ENCODE peak calls at places on chromosomes 12 and 14, in seven cellular contexts. One of them, this sample, is unnamed. For H3K4me1, the result is how much of the 10 kb centered on the place peaks cover.

GRCh38 chr12:66573605-66574004 is 105.3 kb downstream of the GRIP1 start:
- DNase-seq in suprapubic skin: no peak
- DNase-seq in Caco-2: no peak
- DNase-seq in spleen: no peak
- DNase-seq in body of pancreas: no peak
- DNase-seq in psoas muscle: no peak
- DNase-seq in neuronal stem cell: no peak
- DNase-seq in this sample: no peak

GRCh38 chr12:18955594-18955993 is 173.9 kb upstream of the PLEKHA5 start:
- DNase-seq in Caco-2: no peak
- DNase-seq in spleen: no peak
- DNase-seq in suprapubic skin: no peak
- DNase-seq in body of pancreas: no peak
- DNase-seq in psoas muscle: no peak
- DNase-seq in neuronal stem cell: no peak
- DNase-seq in this sample: no peak

GRCh38 chr14:21084988-21085853 is 13.2 kb downstream of the ZNF219 start:
- DNase-seq in neuronal stem cell: no peak
- DNase-seq in suprapubic skin: no peak
- DNase-seq in body of pancreas: no peak
- DNase-seq in spleen: peak
- DNase-seq in Caco-2: no peak
- DNase-seq in psoas muscle: no peak
- DNase-seq in this sample: no peak

GRCh38 chr12:30823140-30823669 is 68.5 kb upstream of the CAPRIN2 start:
- DNase-seq in Caco-2: no peak
- DNase-seq in neuronal stem cell: peak
- DNase-seq in spleen: peak
- DNase-seq in suprapubic skin: peak
- DNase-seq in psoas muscle: no peak
- DNase-seq in body of pancreas: peak
- DNase-seq in this sample: no peak

GRCh38 chr14:65281991-65282908 is 130.3 kb upstream of the FUT8 start:
- DNase-seq in spleen: no peak
- DNase-seq in suprapubic skin: no peak
- DNase-seq in Caco-2: no peak
- DNase-seq in neuronal stem cell: peak
- DNase-seq in psoas muscle: no peak
- DNase-seq in body of pancreas: no peak
- DNase-seq in this sample: no peak

GRCh38 chr12:109387425-109388166 is 39.9 kb downstream of the MYO1H start:
- DNase-seq in body of pancreas: no peak
- DNase-seq in Caco-2: no peak
- DNase-seq in suprapubic skin: no peak
- DNase-seq in spleen: no peak
- DNase-seq in psoas muscle: no peak
- DNase-seq in neuronal stem cell: no peak
- DNase-seq in this sample: no peak

GRCh38 chr12:48026081-48026827 is 22.0 kb upstream of the COL2A1 start:
- DNase-seq in psoas muscle: no peak
- DNase-seq in body of pancreas: no peak
- DNase-seq in neuronal stem cell: no peak
- DNase-seq in suprapubic skin: no peak
- DNase-seq in Caco-2: no peak
- DNase-seq in spleen: no peak
- DNase-seq in this sample: no peak

GRCh38 chr14:44404599-44405349 is 102.3 kb downstream of the FSCB start:
- DNase-seq in spleen: no peak
- DNase-seq in psoas muscle: no peak
- DNase-seq in body of pancreas: no peak
- DNase-seq in neuronal stem cell: no peak
- DNase-seq in Caco-2: no peak
- DNase-seq in suprapubic skin: no peak
- DNase-seq in this sample: no peak

GRCh38 chr14:20857630-20858261 is 33.4 kb upstream of the RNASE3 start:
- DNase-seq in suprapubic skin: no peak
- DNase-seq in Caco-2: peak
- DNase-seq in neuronal stem cell: peak
- DNase-seq in psoas muscle: peak
- DNase-seq in spleen: peak
- DNase-seq in body of pancreas: peak
- DNase-seq in this sample: no peak

GRCh38 chr12:70719672-70720420 is 82.6 kb upstream of the PTPRB start:
- DNase-seq in neuronal stem cell: peak
- DNase-seq in spleen: peak
- DNase-seq in suprapubic skin: no peak
- DNase-seq in psoas muscle: peak
- DNase-seq in Caco-2: no peak
- DNase-seq in body of pancreas: peak
- DNase-seq in this sample: no peak

GRCh38 chr14:106491851-106492250 is 965.5 kb downstream of the TMEM121 start:
- DNase-seq in spleen: no peak
- DNase-seq in body of pancreas: no peak
- DNase-seq in Caco-2: no peak
- DNase-seq in neuronal stem cell: no peak
- DNase-seq in suprapubic skin: no peak
- DNase-seq in psoas muscle: no peak
- DNase-seq in this sample: no peak

GRCh38 chr12:116614194-116614885 is 55.2 kb downstream of the MAP1LC3B2 start:
- DNase-seq in Caco-2: no peak
- DNase-seq in body of pancreas: no peak
- DNase-seq in spleen: no peak
- DNase-seq in psoas muscle: no peak
- DNase-seq in suprapubic skin: no peak
- DNase-seq in neuronal stem cell: no peak
- DNase-seq in this sample: no peak

GRCh38 chr14:72863216-72864006 is 30.5 kb downstream of the DPF3 start:
- DNase-seq in spleen: no peak
- DNase-seq in suprapubic skin: no peak
- DNase-seq in Caco-2: no peak
- DNase-seq in neuronal stem cell: no peak
- DNase-seq in psoas muscle: no peak
- DNase-seq in body of pancreas: no peak
- DNase-seq in this sample: no peak

GRCh38 chr14:29215853-29216252 is 449.3 kb downstream of the FOXG1 start:
- DNase-seq in spleen: no peak
- DNase-seq in suprapubic skin: no peak
- DNase-seq in psoas muscle: no peak
- DNase-seq in neuronal stem cell: no peak
- DNase-seq in Caco-2: no peak
- DNase-seq in body of pancreas: no peak
- DNase-seq in this sample: no peak

GRCh38 chr12:78060186-78060585 is 229.5 kb downstream of the NAV3 start:
- DNase-seq in spleen: no peak
- DNase-seq in Caco-2: no peak
- DNase-seq in neuronal stem cell: no peak
- DNase-seq in suprapubic skin: no peak
- DNase-seq in psoas muscle: no peak
- DNase-seq in body of pancreas: no peak
- DNase-seq in this sample: no peak

GRCh38 chr12:91273542-91273941 is 90.9 kb upstream of the DCN start:
- DNase-seq in spleen: no peak
- DNase-seq in body of pancreas: no peak
- DNase-seq in neuronal stem cell: no peak
- DNase-seq in psoas muscle: no peak
- DNase-seq in Caco-2: no peak
- DNase-seq in suprapubic skin: no peak
- DNase-seq in this sample: no peak

GRCh38 chr14:31326111-31326510 is 94.2 kb downstream of the HEATR5A start:
- DNase-seq in psoas muscle: no peak
- DNase-seq in neuronal stem cell: no peak
- DNase-seq in body of pancreas: no peak
- DNase-seq in Caco-2: no peak
- DNase-seq in suprapubic skin: no peak
- DNase-seq in spleen: no peak
- DNase-seq in this sample: no peak

GRCh38 chr12:3135522-3136461 is 58.6 kb downstream of the TSPAN9 start:
- DNase-seq in Caco-2: peak
- DNase-seq in spleen: no peak
- DNase-seq in body of pancreas: peak
- DNase-seq in psoas muscle: no peak
- DNase-seq in suprapubic skin: no peak
- DNase-seq in neuronal stem cell: peak
- DNase-seq in this sample: no peak

GRCh38 chr14:101535232-101535631 is 26.1 kb upstream of the DIO3 start:
- DNase-seq in spleen: no peak
- DNase-seq in suprapubic skin: no peak
- DNase-seq in psoas muscle: no peak
- DNase-seq in Caco-2: no peak
- DNase-seq in body of pancreas: no peak
- DNase-seq in neuronal stem cell: no peak
- DNase-seq in this sample: no peak

GRCh38 chr14:25042362-25043299 is 7.3 kb downstream of the STXBP6 start:
- DNase-seq in neuronal stem cell: peak
- DNase-seq in Caco-2: peak
- DNase-seq in psoas muscle: no peak
- DNase-seq in spleen: no peak
- DNase-seq in suprapubic skin: no peak
- DNase-seq in body of pancreas: no peak
- DNase-seq in this sample: no peak

GRCh38 chr14:92426237-92426636 is 87.3 kb upstream of the RIN3 start:
- DNase-seq in spleen: no peak
- DNase-seq in neuronal stem cell: no peak
- DNase-seq in psoas muscle: no peak
- DNase-seq in suprapubic skin: no peak
- DNase-seq in body of pancreas: no peak
- DNase-seq in Caco-2: no peak
- DNase-seq in this sample: no peak

GRCh38 chr14:40362856-40363255 is 930.6 kb upstream of the FBXO33 start:
- DNase-seq in spleen: no peak
- DNase-seq in Caco-2: no peak
- DNase-seq in psoas muscle: no peak
- DNase-seq in suprapubic skin: no peak
- DNase-seq in neuronal stem cell: peak
- DNase-seq in body of pancreas: no peak
- DNase-seq in this sample: no peak

GRCh38 chr14:24259282-24260025 is 3.5 kb downstream of the TGM1 start:
- DNase-seq in spleen: peak
- DNase-seq in body of pancreas: peak
- DNase-seq in suprapubic skin: no peak
- DNase-seq in Caco-2: no peak
- DNase-seq in neuronal stem cell: no peak
- DNase-seq in psoas muscle: no peak
- DNase-seq in this sample: peak

GRCh38 chr14:63901434-63902085 is 48.8 kb downstream of the SYNE2 start:
- DNase-seq in neuronal stem cell: no peak
- DNase-seq in Caco-2: no peak
- DNase-seq in suprapubic skin: no peak
- DNase-seq in spleen: no peak
- DNase-seq in psoas muscle: no peak
- DNase-seq in body of pancreas: no peak
- DNase-seq in this sample: no peak

GRCh38 chr12:52909256-52909655 is 4.4 kb upstream of the KRT8 start:
- DNase-seq in spleen: no peak
- DNase-seq in Caco-2: no peak
- DNase-seq in neuronal stem cell: no peak
- DNase-seq in body of pancreas: no peak
- DNase-seq in suprapubic skin: no peak
- DNase-seq in psoas muscle: no peak
- DNase-seq in this sample: no peak

GRCh38 chr12:30794591-30795409 is 40.0 kb upstream of the CAPRIN2 start:
- DNase-seq in body of pancreas: no peak
- DNase-seq in suprapubic skin: no peak
- DNase-seq in Caco-2: no peak
- DNase-seq in psoas muscle: no peak
- DNase-seq in neuronal stem cell: peak
- DNase-seq in spleen: no peak
- DNase-seq in this sample: peak

GRCh38 chr14:76837524-76837923 is 11.3 kb downstream of the LRRC74A start:
- DNase-seq in neuronal stem cell: no peak
- DNase-seq in spleen: no peak
- DNase-seq in suprapubic skin: no peak
- DNase-seq in psoas muscle: no peak
- DNase-seq in Caco-2: no peak
- DNase-seq in body of pancreas: no peak
- DNase-seq in this sample: no peak

GRCh38 chr14:33671556-33671955 is 279.3 kb downstream of the EGLN3 start:
- DNase-seq in suprapubic skin: no peak
- DNase-seq in psoas muscle: no peak
- DNase-seq in body of pancreas: no peak
- DNase-seq in neuronal stem cell: no peak
- DNase-seq in spleen: no peak
- DNase-seq in Caco-2: no peak
- DNase-seq in this sample: no peak
- H3K4me1 ChIP-seq in suprapubic skin: under half
- H3K4me1 ChIP-seq in psoas muscle: under half
- H3K4me1 ChIP-seq in body of pancreas: under half
- H3K4me1 ChIP-seq in neuronal stem cell: under half
- H3K4me1 ChIP-seq in spleen: under half
- H3K4me1 ChIP-seq in Caco-2: under half
- H3K4me1 ChIP-seq in this sample: under half

GRCh38 chr14:54653764-54654469 is 87.0 kb downstream of the SAMD4A start:
- DNase-seq in body of pancreas: no peak
- DNase-seq in psoas muscle: peak
- DNase-seq in spleen: peak
- DNase-seq in Caco-2: peak
- DNase-seq in neuronal stem cell: no peak
- DNase-seq in suprapubic skin: no peak
- DNase-seq in this sample: no peak
- H3K4me1 ChIP-seq in body of pancreas: under half
- H3K4me1 ChIP-seq in psoas muscle: half or more
- H3K4me1 ChIP-seq in spleen: under half
- H3K4me1 ChIP-seq in Caco-2: half or more
- H3K4me1 ChIP-seq in neuronal stem cell: under half
- H3K4me1 ChIP-seq in suprapubic skin: half or more
- H3K4me1 ChIP-seq in this sample: half or more

DNA sequence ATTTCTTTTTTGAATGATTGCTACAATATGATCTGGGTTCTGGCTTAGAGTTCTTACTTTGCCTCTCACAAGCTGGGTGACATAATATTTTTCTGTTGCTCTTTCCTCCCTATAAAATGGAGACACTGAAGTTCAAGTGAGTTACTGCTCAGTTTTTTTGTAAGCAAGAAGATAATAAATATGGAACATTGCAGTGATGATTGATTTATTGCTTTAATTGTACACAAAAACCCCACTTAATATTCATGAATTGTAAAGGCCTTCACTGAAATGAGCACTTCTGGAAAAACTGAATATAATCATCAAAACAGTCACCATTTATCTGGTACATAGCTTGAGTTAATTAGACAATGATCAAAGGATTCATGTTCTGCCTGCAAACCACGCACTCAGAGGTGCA is 71.8 kb upstream of the NAP1L1 start:
- DNase-seq in suprapubic skin: no peak
- DNase-seq in Caco-2: no peak
- DNase-seq in spleen: no peak
- DNase-seq in body of pancreas: no peak
- DNase-seq in psoas muscle: no peak
- DNase-seq in neuronal stem cell: no peak
- DNase-seq in this sample: no peak
- H3K4me1 ChIP-seq in suprapubic skin: under half
- H3K4me1 ChIP-seq in Caco-2: under half
- H3K4me1 ChIP-seq in spleen: under half
- H3K4me1 ChIP-seq in body of pancreas: under half
- H3K4me1 ChIP-seq in psoas muscle: under half
- H3K4me1 ChIP-seq in neuronal stem cell: under half
- H3K4me1 ChIP-seq in this sample: under half

DNA sequence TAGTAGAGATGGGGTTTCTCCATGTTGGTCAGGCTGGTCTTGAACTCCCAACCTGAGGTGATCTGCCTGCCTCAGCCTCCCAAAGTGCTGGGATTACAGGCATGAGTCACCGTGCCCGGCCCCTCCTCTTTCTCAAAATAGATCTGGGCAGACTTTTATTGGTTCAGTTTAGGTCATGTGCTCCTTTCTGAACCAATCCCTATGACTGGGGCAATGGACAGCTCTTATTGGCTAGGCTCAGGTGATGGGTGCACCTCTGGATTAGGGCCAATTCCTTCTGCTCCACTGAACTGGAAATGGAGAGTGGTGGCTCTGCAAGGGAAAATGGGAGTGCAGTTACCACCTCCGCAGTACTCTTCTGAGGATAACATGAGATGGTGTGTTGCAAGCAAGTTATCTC is 6.2 kb upstream of the ATP6V0A2 start:
- DNase-seq in body of pancreas: no peak
- DNase-seq in spleen: no peak
- DNase-seq in neuronal stem cell: no peak
- DNase-seq in suprapubic skin: no peak
- DNase-seq in Caco-2: no peak
- DNase-seq in psoas muscle: no peak
- DNase-seq in this sample: peak
- H3K4me1 ChIP-seq in body of pancreas: under half
- H3K4me1 ChIP-seq in spleen: under half
- H3K4me1 ChIP-seq in neuronal stem cell: under half
- H3K4me1 ChIP-seq in suprapubic skin: under half
- H3K4me1 ChIP-seq in Caco-2: under half
- H3K4me1 ChIP-seq in psoas muscle: under half
- H3K4me1 ChIP-seq in this sample: under half

This sample was measured in RWPE2.